ENCODE peak calls at places on chromosomes 4 and X, in four cellular contexts. O is HepG2, H is HCT116, U is SK-N-SH. Q is an unnamed sample.

GRCh38 chrX:40504801-40505605 is 75.8 kb upstream of the ATP6AP2 start:
- DNase-seq in O (no peak), H (no peak), U (no peak), Q (no peak)

GRCh38 chrX:29225670-29226069 is 638.4 kb downstream of the IL1RAPL1 start:
- DNase-seq in O (no peak), H (no peak), U (no peak), Q (no peak)

GRCh38 chr4:164056426-164057142 is 562.1 kb downstream of the TMA16 start:
- DNase-seq in O (no peak), H (no peak), U (no peak), Q (no peak)

GRCh38 chr4:54277691-54278090 is 48.6 kb downstream of the PDGFRA start:
- DNase-seq in O (no peak), H (no peak), U (no peak), Q (no peak)

GRCh38 chrX:108235990-108236389 is 144.4 kb downstream of the ATG4A start:
- DNase-seq in O (no peak), H (no peak), U (no peak), Q (no peak)

GRCh38 chrX:37825225-37825842 is 22.0 kb downstream of the DYNLT3 start:
- DNase-seq in O (peak; percentile 8), H (peak; percentile 8), U (peak; percentile 12), Q (no peak)

GRCh38 chrX:111363741-111364140 is 48.3 kb downstream of the DCX start:
- DNase-seq in O (no peak), H (no peak), U (no peak), Q (no peak)

GRCh38 chr4:52659722-52660261 is 691 bp upstream of the USP46 start:
- DNase-seq in O (peak; percentile 15), H (no peak), U (peak; percentile 70), Q (peak; percentile 5)

GRCh38 chr4:37999000-37999745 is 39.0 kb downstream of the PTTG2 start:
- DNase-seq in O (no peak), H (no peak), U (no peak), Q (no peak)

GRCh38 chr4:6873792-6874461 is 35.7 kb upstream of the TBC1D14 start:
- DNase-seq in O (peak; percentile 41), H (peak; percentile 51), U (peak; percentile 63), Q (peak; percentile 75)

GRCh38 chr4:1862055-1862911 is 6.3 kb upstream of the LETM1 start:
- DNase-seq in O (no peak), H (no peak), U (no peak), Q (no peak)
- H3K27me3 ChIP-seq in O (no peaks in the 10 kb centered on the region), H (no peaks in the 10 kb centered on the region), U (no peaks in the 10 kb centered on the region), Q (no peaks in the 10 kb centered on the region)

GRCh38 chr4:4289575-4289929 is 402 bp downstream of the LYAR start:
- DNase-seq in O (no peak), H (no peak), U (no peak), Q (no peak)

GRCh38 chr4:4288098-4288497 is 1.9 kb downstream of the LYAR start:
- DNase-seq in O (no peak), H (no peak), U (no peak), Q (no peak)

GRCh38 chr4:4293279-4293678 is 3.2 kb downstream of the ZBTB49 start:
- DNase-seq in O (no peak), H (no peak), U (no peak), Q (no peak)

GRCh38 chr4:4289055-4289454 is 899 bp downstream of the LYAR start:
- DNase-seq in O (no peak), H (no peak), U (no peak), Q (no peak)

GRCh38 chr4:4289930-4290850 is at the start of the genes LYAR and ZBTB49:
- DNase-seq in O (peak; percentile 86), H (peak; percentile 76), U (peak; percentile 97), Q (peak; percentile 94)
- TF ChIP-seq REST in O (no peak), H (no peak), U (no peak), Q (peak; percentile 59)

DNA sequence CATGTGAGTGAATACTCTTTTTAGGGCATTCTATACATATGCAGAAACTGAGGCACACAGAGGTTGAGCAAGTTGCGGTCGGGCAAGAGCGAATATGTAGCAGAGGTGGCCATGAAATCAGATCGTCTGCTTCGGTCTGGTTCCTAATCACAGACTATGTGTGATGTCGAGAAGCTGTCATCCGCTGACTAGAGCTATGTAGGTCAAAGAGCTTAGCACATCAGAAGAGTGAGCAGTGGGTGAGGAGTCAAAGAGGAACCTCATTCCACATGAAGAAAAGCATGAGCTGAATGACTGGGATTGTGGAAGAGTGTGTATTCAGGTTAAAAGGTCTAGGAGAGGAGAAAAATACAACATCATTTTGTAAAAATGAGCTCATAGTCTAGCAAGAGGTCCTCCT is 19.0 kb downstream of the GAB3 start:
- DNase-seq in O (no peak), H (no peak), U (no peak), Q (no peak)
- H3K27me3 ChIP-seq in O (no peaks in the 10 kb centered on the region), H (no peaks in the 10 kb centered on the region), U (no peaks in the 10 kb centered on the region), Q (no peaks in the 10 kb centered on the region)

GRCh38 chr4:56466910-56467283 is 520 bp upstream of the SRP72 start:
- DNase-seq in O (no peak), H (no peak), U (peak; percentile 22), Q (no peak)

GRCh38 chr4:56468097-56468422 is 643 bp downstream of the SRP72 start:
- DNase-seq in O (peak; percentile 58), H (peak; percentile 31), U (peak; percentile 60), Q (no peak)

GRCh38 chr4:56469489-56470210 is 2.2 kb downstream of the SRP72 start:
- DNase-seq in O (no peak), H (no peak), U (no peak), Q (no peak)

GRCh38 chr4:56465599-56466295 is 1.7 kb upstream of the SRP72 start:
- DNase-seq in O (no peak), H (no peak), U (no peak), Q (peak; percentile 3)

GRCh38 chr4:56467284-56468096 is at the start of gene SRP72:
- DNase-seq in O (peak; percentile 82), H (peak; percentile 66), U (peak; percentile 92), Q (peak; percentile 77)
- TF ChIP-seq REST in O (no peak), H (no peak), U (peak; percentile 12), Q (peak; percentile 69)

GRCh38 chrX:154466907-154467306 is 8.8 kb downstream of the PLXNA3 start:
- DNase-seq in O (no peak), H (no peak), U (no peak), Q (no peak)
- H3K27me3 ChIP-seq in O (no peaks in the 10 kb centered on the region), H (no peaks in the 10 kb centered on the region), U (peaks cover 9% of the 10 kb centered on the region), Q (no peaks in the 10 kb centered on the region)